ENCODE peak calls at places on chromosomes 5 and 9, in five cellular contexts. One of them, this sample, is unnamed.

GRCh38 chr5:41748631-41749030 is 121.6 kb downstream of the OXCT1 start:
- DNase-seq in tibial nerve: no peak
- DNase-seq in IMR-90: peak
- DNase-seq in cardiac fibroblast: peak
- DNase-seq in hepatocyte: no peak
- DNase-seq in this sample: no peak

GRCh38 chr9:75087279-75087823 is 604 bp downstream of the NMRK1 start:
- DNase-seq in IMR-90: peak
- DNase-seq in tibial nerve: no peak
- DNase-seq in hepatocyte: peak
- DNase-seq in cardiac fibroblast: peak
- DNase-seq in this sample: peak

GRCh38 chr5:3277590-3278196 is 317.9 kb upstream of the IRX1 start:
- DNase-seq in IMR-90: no peak
- DNase-seq in tibial nerve: no peak
- DNase-seq in cardiac fibroblast: no peak
- DNase-seq in hepatocyte: no peak
- DNase-seq in this sample: no peak

GRCh38 chr5:102638316-102638715 is 116.8 kb upstream of the PAM start:
- DNase-seq in hepatocyte: no peak
- DNase-seq in cardiac fibroblast: peak
- DNase-seq in tibial nerve: no peak
- DNase-seq in IMR-90: no peak
- DNase-seq in this sample: peak

GRCh38 chr5:8756498-8757084 is 789.3 kb downstream of the SEMA5A start:
- DNase-seq in tibial nerve: no peak
- DNase-seq in hepatocyte: peak
- DNase-seq in IMR-90: peak
- DNase-seq in cardiac fibroblast: peak
- DNase-seq in this sample: peak

GRCh38 chr9:37198034-37198718 is 77.8 kb downstream of the ZCCHC7 start:
- DNase-seq in hepatocyte: no peak
- DNase-seq in cardiac fibroblast: peak
- DNase-seq in IMR-90: no peak
- DNase-seq in tibial nerve: no peak
- DNase-seq in this sample: no peak

GRCh38 chr9:113967380-113967779 is 91.3 kb downstream of the ZNF618 start:
- DNase-seq in IMR-90: no peak
- DNase-seq in hepatocyte: no peak
- DNase-seq in cardiac fibroblast: no peak
- DNase-seq in tibial nerve: no peak
- DNase-seq in this sample: no peak

GRCh38 chr5:72630721-72631120 is 123.5 kb upstream of the ZNF366 start:
- DNase-seq in tibial nerve: no peak
- DNase-seq in hepatocyte: no peak
- DNase-seq in IMR-90: no peak
- DNase-seq in cardiac fibroblast: no peak
- DNase-seq in this sample: no peak

GRCh38 chr5:147407094-147407681 is 102.7 kb downstream of the DPYSL3 start:
- DNase-seq in IMR-90: peak
- DNase-seq in tibial nerve: no peak
- DNase-seq in cardiac fibroblast: peak
- DNase-seq in hepatocyte: peak
- DNase-seq in this sample: peak

GRCh38 chr5:154523704-154524103 is 45.7 kb upstream of the HAND1 start:
- DNase-seq in hepatocyte: peak
- DNase-seq in tibial nerve: no peak
- DNase-seq in cardiac fibroblast: no peak
- DNase-seq in IMR-90: no peak
- DNase-seq in this sample: no peak

GRCh38 chr5:112420111-112420864 is 1.2 kb upstream of the EPB41L4A start:
- DNase-seq in cardiac fibroblast: peak
- DNase-seq in IMR-90: peak
- DNase-seq in tibial nerve: peak
- DNase-seq in hepatocyte: peak
- DNase-seq in this sample: peak

GRCh38 chr9:37939575-37940095 is 35.7 kb upstream of the SLC25A51 start:
- DNase-seq in hepatocyte: no peak
- DNase-seq in IMR-90: peak
- DNase-seq in tibial nerve: no peak
- DNase-seq in cardiac fibroblast: no peak
- DNase-seq in this sample: no peak

GRCh38 chr9:93017621-93018020 is 40.9 kb upstream of the SUSD3 start:
- DNase-seq in IMR-90: no peak
- DNase-seq in hepatocyte: no peak
- DNase-seq in cardiac fibroblast: no peak
- DNase-seq in tibial nerve: no peak
- DNase-seq in this sample: no peak

GRCh38 chr5:179167871-179168451 is 107.8 kb downstream of the ZNF354C start:
- DNase-seq in IMR-90: no peak
- DNase-seq in tibial nerve: no peak
- DNase-seq in cardiac fibroblast: no peak
- DNase-seq in hepatocyte: no peak
- DNase-seq in this sample: no peak

GRCh38 chr9:114779352-114779845 is 26.4 kb downstream of the TNFSF15 start:
- DNase-seq in cardiac fibroblast: peak
- DNase-seq in hepatocyte: peak
- DNase-seq in IMR-90: no peak
- DNase-seq in tibial nerve: no peak
- DNase-seq in this sample: no peak

GRCh38 chr9:73869261-73869660 is 627.9 kb upstream of the RORB start:
- DNase-seq in hepatocyte: peak
- DNase-seq in tibial nerve: no peak
- DNase-seq in IMR-90: no peak
- DNase-seq in cardiac fibroblast: peak
- DNase-seq in this sample: no peak

GRCh38 chr5:153573326-153574033 is 83.0 kb downstream of the GRIA1 start:
- DNase-seq in hepatocyte: no peak
- DNase-seq in tibial nerve: no peak
- DNase-seq in IMR-90: no peak
- DNase-seq in cardiac fibroblast: peak
- DNase-seq in this sample: no peak

GRCh38 chr9:124818431-124819281 is 34.6 kb upstream of the WDR38 start:
- DNase-seq in cardiac fibroblast: no peak
- DNase-seq in IMR-90: peak
- DNase-seq in hepatocyte: peak
- DNase-seq in tibial nerve: no peak
- DNase-seq in this sample: no peak

GRCh38 chr5:163963881-163964280 is 458.5 kb downstream of the MAT2B start:
- DNase-seq in hepatocyte: no peak
- DNase-seq in tibial nerve: no peak
- DNase-seq in cardiac fibroblast: peak
- DNase-seq in IMR-90: no peak
- DNase-seq in this sample: peak

GRCh38 chr5:107365355-107366109 is 305.2 kb downstream of the EFNA5 start:
- DNase-seq in hepatocyte: no peak
- DNase-seq in IMR-90: no peak
- DNase-seq in cardiac fibroblast: peak
- DNase-seq in tibial nerve: no peak
- DNase-seq in this sample: peak

GRCh38 chr9:129604766-129605163 is 16.1 kb downstream of the C9orf50 start:
- DNase-seq in cardiac fibroblast: no peak
- DNase-seq in IMR-90: no peak
- DNase-seq in hepatocyte: no peak
- DNase-seq in tibial nerve: no peak
- DNase-seq in this sample: no peak

GRCh38 chr9:133505186-133505830 is 19.5 kb downstream of the MYMK start:
- DNase-seq in cardiac fibroblast: peak
- DNase-seq in IMR-90: peak
- DNase-seq in hepatocyte: no peak
- DNase-seq in tibial nerve: no peak
- DNase-seq in this sample: peak

GRCh38 chr9:133709716-133710571 is 28.2 kb downstream of the SARDH start:
- DNase-seq in hepatocyte: no peak
- DNase-seq in tibial nerve: no peak
- DNase-seq in IMR-90: no peak
- DNase-seq in cardiac fibroblast: no peak
- DNase-seq in this sample: no peak

GRCh38 chr9:89312154-89312616 is 1.2 kb downstream of the CKS2 start:
- DNase-seq in tibial nerve: no peak
- DNase-seq in IMR-90: no peak
- DNase-seq in hepatocyte: peak
- DNase-seq in cardiac fibroblast: peak
- DNase-seq in this sample: no peak

GRCh38 chr9:70983723-70984280 is 137.6 kb downstream of the TRPM3 start:
- DNase-seq in IMR-90: peak
- DNase-seq in cardiac fibroblast: no peak
- DNase-seq in hepatocyte: no peak
- DNase-seq in tibial nerve: no peak
- DNase-seq in this sample: peak

GRCh38 chr9:3434594-3434993 is 91.2 kb downstream of the RFX3 start:
- DNase-seq in hepatocyte: peak
- DNase-seq in cardiac fibroblast: peak
- DNase-seq in IMR-90: peak
- DNase-seq in tibial nerve: no peak
- DNase-seq in this sample: peak

GRCh38 chr5:135934939-135935338 is 19.8 kb downstream of the LECT2 start:
- DNase-seq in cardiac fibroblast: peak
- DNase-seq in tibial nerve: no peak
- DNase-seq in hepatocyte: peak
- DNase-seq in IMR-90: peak
- DNase-seq in this sample: peak

GRCh38 chr5:1138445-1139207 is 26.8 kb upstream of the SLC12A7 start:
- DNase-seq in IMR-90: no peak
- DNase-seq in tibial nerve: no peak
- DNase-seq in cardiac fibroblast: no peak
- DNase-seq in hepatocyte: no peak
- DNase-seq in this sample: no peak
- H3K4me3 ChIP-seq in IMR-90: no peak
- H3K4me3 ChIP-seq in tibial nerve: no peak
- H3K4me3 ChIP-seq in cardiac fibroblast: no peak
- H3K4me3 ChIP-seq in hepatocyte: no peak
- H3K4me3 ChIP-seq in this sample: no peak

DNA sequence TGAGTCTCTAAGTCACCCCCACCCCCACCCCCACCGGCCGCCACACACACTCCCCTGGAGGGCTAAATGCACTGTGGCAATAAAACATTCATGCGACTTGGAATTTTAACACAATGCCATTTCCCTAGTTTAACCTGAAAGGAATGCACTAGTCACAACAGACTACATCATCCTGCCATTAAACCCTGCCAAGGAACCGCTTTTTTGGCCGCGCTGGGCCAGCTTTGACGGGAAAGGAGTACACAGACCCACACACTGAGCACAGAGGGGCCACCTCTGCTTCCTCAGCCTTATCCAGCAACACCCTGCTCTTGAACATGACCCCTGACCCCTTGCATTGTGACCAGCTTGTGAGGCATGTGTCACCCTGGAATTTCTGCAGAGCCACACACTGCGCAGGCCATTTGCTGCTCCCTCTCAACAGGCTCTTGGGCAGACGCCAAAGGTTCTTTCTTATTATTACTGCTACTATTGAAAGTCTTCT is 165.3 kb downstream of the BNC2 start:
- DNase-seq in IMR-90: peak
- DNase-seq in hepatocyte: peak
- DNase-seq in tibial nerve: peak
- DNase-seq in cardiac fibroblast: peak
- DNase-seq in this sample: peak
- H3K4me3 ChIP-seq in IMR-90: peak
- H3K4me3 ChIP-seq in hepatocyte: no peak
- H3K4me3 ChIP-seq in tibial nerve: peak
- H3K4me3 ChIP-seq in cardiac fibroblast: peak
- H3K4me3 ChIP-seq in this sample: peak

GRCh38 chr5:115605436-115605835 is 3.2 kb upstream of the TICAM2 start:
- DNase-seq in tibial nerve: no peak
- DNase-seq in hepatocyte: no peak
- DNase-seq in cardiac fibroblast: no peak
- DNase-seq in IMR-90: no peak
- DNase-seq in this sample: no peak

GRCh38 chr5:115601709-115602584 is at the start of gene TICAM2:
- DNase-seq in tibial nerve: peak
- DNase-seq in hepatocyte: peak
- DNase-seq in IMR-90: peak
- DNase-seq in cardiac fibroblast: peak
- DNase-seq in this sample: peak

GRCh38 chr5:115599924-115600323 is 2.4 kb downstream of the TICAM2 start:
- DNase-seq in hepatocyte: no peak
- DNase-seq in cardiac fibroblast: no peak
- DNase-seq in tibial nerve: no peak
- DNase-seq in IMR-90: no peak
- DNase-seq in this sample: no peak

GRCh38 chr5:115600771-115601170 is 1.5 kb downstream of the TICAM2 start:
- DNase-seq in IMR-90: peak
- DNase-seq in hepatocyte: no peak
- DNase-seq in tibial nerve: no peak
- DNase-seq in cardiac fibroblast: peak
- DNase-seq in this sample: no peak

DNA sequence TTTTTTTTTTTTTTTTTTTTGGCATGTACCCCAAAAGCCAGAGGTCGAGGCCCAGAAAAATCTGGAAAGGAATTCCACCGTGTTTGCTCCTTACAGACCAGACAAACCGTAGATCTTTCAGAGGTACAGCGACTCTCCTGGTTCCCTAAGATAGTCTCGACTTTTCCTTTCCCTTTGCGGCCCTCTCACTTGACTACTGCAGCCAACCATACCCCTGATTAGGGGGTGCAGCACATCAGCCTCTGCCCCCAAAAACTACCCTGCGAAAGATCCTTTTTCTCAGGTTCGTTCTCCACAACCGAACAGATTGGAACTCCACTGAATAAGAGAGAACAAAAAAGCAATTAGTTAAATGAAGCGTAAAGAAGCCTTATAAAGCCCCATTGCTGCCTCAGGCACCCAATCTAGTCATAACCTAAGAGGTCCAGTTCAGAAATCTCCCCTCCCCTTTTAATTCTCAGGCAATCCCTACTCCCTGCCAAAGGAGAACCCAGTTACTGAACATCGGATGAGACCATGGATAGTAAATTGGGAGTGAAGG is 376 bp upstream of the TICAM2 start:
- DNase-seq in IMR-90: no peak
- DNase-seq in hepatocyte: no peak
- DNase-seq in tibial nerve: no peak
- DNase-seq in cardiac fibroblast: no peak
- DNase-seq in this sample: no peak
- H3K4me3 ChIP-seq in IMR-90: peak
- H3K4me3 ChIP-seq in hepatocyte: peak
- H3K4me3 ChIP-seq in tibial nerve: peak
- H3K4me3 ChIP-seq in cardiac fibroblast: peak
- H3K4me3 ChIP-seq in this sample: peak

DNA sequence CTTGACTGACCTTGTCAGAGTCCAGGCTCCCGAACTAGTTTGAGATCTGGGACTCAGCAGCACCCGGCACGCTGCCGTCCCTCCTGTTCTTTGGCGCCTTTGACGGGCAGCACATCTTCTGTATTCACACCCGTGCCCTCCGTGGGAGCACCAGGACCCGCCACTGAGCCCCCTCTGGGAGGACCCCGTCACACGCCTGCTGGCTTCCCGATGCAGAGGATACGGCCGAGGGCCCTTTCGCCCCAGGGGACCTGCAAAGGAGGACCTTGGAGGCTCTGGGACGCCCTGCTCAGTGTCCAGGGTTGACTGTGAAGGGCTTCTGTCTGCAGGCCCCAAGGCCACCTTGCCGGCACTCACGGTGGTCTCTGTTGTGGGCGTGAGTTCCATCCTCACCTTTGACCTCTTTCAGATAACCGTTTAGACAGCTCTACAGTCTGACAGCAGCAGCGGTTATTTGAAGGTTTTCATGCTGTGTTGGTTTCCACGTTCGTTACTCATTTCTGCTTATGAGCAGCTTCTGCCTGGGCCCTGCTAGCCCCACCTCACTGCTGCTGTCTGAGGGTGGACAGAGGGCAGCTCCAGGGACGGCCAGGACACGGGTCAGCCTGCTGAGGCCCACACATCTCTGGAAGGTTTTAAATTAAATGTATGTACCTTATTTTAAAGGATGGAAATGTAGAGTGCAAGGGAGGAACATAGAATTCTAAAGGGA is 12.6 kb upstream of the EXOC3 start:
- DNase-seq in hepatocyte: no peak
- DNase-seq in tibial nerve: no peak
- DNase-seq in IMR-90: no peak
- DNase-seq in cardiac fibroblast: no peak
- DNase-seq in this sample: no peak
- H3K4me3 ChIP-seq in hepatocyte: no peak
- H3K4me3 ChIP-seq in tibial nerve: no peak
- H3K4me3 ChIP-seq in IMR-90: no peak
- H3K4me3 ChIP-seq in cardiac fibroblast: no peak
- H3K4me3 ChIP-seq in this sample: no peak

This sample was measured in AG10803.